ENCODE peak calls at places on chromosomes 12 and 14, in ten cellular contexts. K is cerebellum, X is RKO, H is uterus, I is NCI-H345, P is GDM1, L is Daoy, T is T-helper 1 cell, J is cardiac fibroblast, S is NCI-H748 treated with DMSO at 0.1 percent for 48 hours. B is an unnamed sample.

GRCh38 chr14:59046746-59047145 is 141.7 kb upstream of the DAAM1 start:
- DNase-seq in K (no peak), X (no peak), H (no peak), I (no peak), P (no peak), L (peak; percentile 10), T (no peak), J (peak; percentile 26), S (no peak), B (no peak)

GRCh38 chr12:54459355-54459754 is 14.0 kb downstream of the GTSF1 start:
- DNase-seq in K (no peak), X (no peak), H (no peak), I (no peak), P (no peak), L (no peak), T (no peak), J (no peak), S (no peak), B (no peak)

GRCh38 chr12:43964966-43965365 is 129.1 kb downstream of the TMEM117 start:
- DNase-seq in K (no peak), X (no peak), H (no peak), I (no peak), P (no peak), L (no peak), T (no peak), J (peak; percentile 53), S (no peak), B (no peak)

GRCh38 chr12:120710805-120711296 is 593 bp downstream of the UNC119B start:
- DNase-seq in K (peak; percentile 39), X (peak; percentile 34), H (peak; percentile 27), I (peak; percentile 17), P (peak; percentile 1), L (no peak), T (no peak), J (no peak), S (no peak), B (no peak)

GRCh38 chr12:29750928-29751220 is 32.9 kb downstream of the TMTC1 start:
- DNase-seq in K (no peak), X (no peak), H (no peak), I (no peak), P (no peak), L (no peak), T (no peak), J (no peak), S (no peak), B (no peak)

GRCh38 chr14:104348741-104349140 is 210.4 kb downstream of the KIF26A start:
- DNase-seq in K (no peak), X (no peak), H (peak; percentile 3), I (no peak), P (no peak), L (peak; percentile 0), T (no peak), J (no peak), S (no peak), B (no peak)

GRCh38 chr12:113498490-113498889 is 26.8 kb upstream of the LHX5 start:
- DNase-seq in K (no peak), X (no peak), H (no peak), I (no peak), P (no peak), L (no peak), T (no peak), J (no peak), S (no peak), B (no peak)

GRCh38 chr14:100406505-100407131 is 83.5 kb downstream of the SLC25A47 start:
- DNase-seq in K (no peak), X (no peak), H (no peak), I (no peak), P (no peak), L (peak; percentile 74), T (peak; percentile 70), J (peak; percentile 24), S (no peak), B (no peak)

GRCh38 chr12:115337693-115338543 is 653.9 kb upstream of the TBX3 start:
- DNase-seq in K (no peak), X (peak; percentile 89), H (peak; percentile 68), I (peak; percentile 14), P (no peak), L (peak; percentile 87), T (no peak), J (peak; percentile 80), S (no peak), B (no peak)

GRCh38 chr14:88750413-88750812 is 42.3 kb downstream of the EML5 start:
- DNase-seq in K (no peak), X (no peak), H (no peak), I (no peak), P (no peak), L (no peak), T (no peak), J (no peak), S (no peak), B (no peak)

GRCh38 chr14:105088812-105089745 is 23.8 kb upstream of the GPR132 start:
- DNase-seq in K (no peak), X (no peak), H (no peak), I (no peak), P (no peak), L (no peak), T (no peak), J (no peak), S (no peak), B (no peak)

GRCh38 chr14:105034314-105035039 is 13.6 kb upstream of the CDCA4 start:
- DNase-seq in K (no peak), X (no peak), H (no peak), I (no peak), P (no peak), L (no peak), T (no peak), J (no peak), S (no peak), B (no peak)

GRCh38 chr12:15886372-15887042 is 4.3 kb downstream of the STRAP start:
- DNase-seq in K (no peak), X (no peak), H (no peak), I (peak; percentile 82), P (no peak), L (no peak), T (no peak), J (no peak), S (peak; percentile 59), B (peak; percentile 66)

B was measured in A673.